ENCODE peak calls at places on chromosomes 16 and 17, in nine cellular contexts. One of them, this sample, is unnamed.

GRCh38 chr16:75593308-75593707 is 27.1 kb downstream of the GABARAPL2 start:
- DNase-seq in right lobe of liver: no peak
- DNase-seq in adrenal gland: no peak
- DNase-seq in esophagus muscularis mucosa: no peak
- DNase-seq in breast epithelium: no peak
- DNase-seq in ovary: no peak
- DNase-seq in spleen: no peak
- DNase-seq in A549: no peak
- DNase-seq in esophagus squamous epithelium: no peak
- DNase-seq in this sample: no peak

GRCh38 chr17:18070861-18071340 is 16.8 kb upstream of the DRG2 start:
- DNase-seq in right lobe of liver: no peak
- DNase-seq in adrenal gland: no peak
- DNase-seq in esophagus muscularis mucosa: no peak
- DNase-seq in breast epithelium: no peak
- DNase-seq in ovary: no peak
- DNase-seq in spleen: no peak
- DNase-seq in A549: no peak
- DNase-seq in esophagus squamous epithelium: no peak
- DNase-seq in this sample: no peak

GRCh38 chr17:30600830-30601494 is 123.8 kb downstream of the GOSR1 start:
- DNase-seq in right lobe of liver: no peak
- DNase-seq in adrenal gland: peak; percentile 24
- DNase-seq in esophagus muscularis mucosa: no peak
- DNase-seq in breast epithelium: no peak
- DNase-seq in ovary: peak; percentile 22
- DNase-seq in spleen: no peak
- DNase-seq in A549: peak; percentile 48
- DNase-seq in esophagus squamous epithelium: no peak
- DNase-seq in this sample: peak; percentile 53

GRCh38 chr16:8716592-8716991 is 42.2 kb downstream of the ABAT start:
- DNase-seq in right lobe of liver: no peak
- DNase-seq in adrenal gland: no peak
- DNase-seq in esophagus muscularis mucosa: no peak
- DNase-seq in breast epithelium: peak; percentile 79
- DNase-seq in ovary: no peak
- DNase-seq in spleen: no peak
- DNase-seq in A549: no peak
- DNase-seq in esophagus squamous epithelium: no peak
- DNase-seq in this sample: no peak

GRCh38 chr17:80191192-80191591 is 21.4 kb downstream of the CARD14 start:
- DNase-seq in right lobe of liver: no peak
- DNase-seq in adrenal gland: no peak
- DNase-seq in esophagus muscularis mucosa: no peak
- DNase-seq in breast epithelium: no peak
- DNase-seq in ovary: no peak
- DNase-seq in spleen: no peak
- DNase-seq in A549: no peak
- DNase-seq in esophagus squamous epithelium: no peak
- DNase-seq in this sample: no peak

GRCh38 chr16:23227529-23227928 is 45.0 kb downstream of the SCNN1G start:
- DNase-seq in right lobe of liver: no peak
- DNase-seq in adrenal gland: no peak
- DNase-seq in esophagus muscularis mucosa: no peak
- DNase-seq in breast epithelium: no peak
- DNase-seq in ovary: no peak
- DNase-seq in spleen: no peak
- DNase-seq in A549: no peak
- DNase-seq in esophagus squamous epithelium: no peak
- DNase-seq in this sample: no peak

GRCh38 chr17:6506679-6507231 is 49.6 kb downstream of the PITPNM3 start:
- DNase-seq in right lobe of liver: peak; percentile 25
- DNase-seq in adrenal gland: no peak
- DNase-seq in esophagus muscularis mucosa: no peak
- DNase-seq in breast epithelium: no peak
- DNase-seq in ovary: no peak
- DNase-seq in spleen: no peak
- DNase-seq in A549: peak; percentile 56
- DNase-seq in esophagus squamous epithelium: no peak
- DNase-seq in this sample: peak; percentile 55

GRCh38 chr17:50035930-50036329 is 20.0 kb upstream of the ITGA3 start:
- DNase-seq in right lobe of liver: no peak
- DNase-seq in adrenal gland: no peak
- DNase-seq in esophagus muscularis mucosa: no peak
- DNase-seq in breast epithelium: no peak
- DNase-seq in ovary: no peak
- DNase-seq in spleen: no peak
- DNase-seq in A549: no peak
- DNase-seq in esophagus squamous epithelium: no peak
- DNase-seq in this sample: no peak

GRCh38 chr16:2465653-2466415 is 5.3 kb upstream of the NTN3 start:
- DNase-seq in right lobe of liver: no peak
- DNase-seq in adrenal gland: no peak
- DNase-seq in esophagus muscularis mucosa: no peak
- DNase-seq in breast epithelium: no peak
- DNase-seq in ovary: peak; percentile 13
- DNase-seq in spleen: no peak
- DNase-seq in A549: peak; percentile 25
- DNase-seq in esophagus squamous epithelium: no peak
- DNase-seq in this sample: no peak

GRCh38 chr17:82012482-82013295 is 10.0 kb downstream of the CENPX start:
- DNase-seq in right lobe of liver: no peak
- DNase-seq in adrenal gland: no peak
- DNase-seq in esophagus muscularis mucosa: no peak
- DNase-seq in breast epithelium: no peak
- DNase-seq in ovary: no peak
- DNase-seq in spleen: no peak
- DNase-seq in A549: no peak
- DNase-seq in esophagus squamous epithelium: no peak
- DNase-seq in this sample: no peak

GRCh38 chr17:57785032-57785431 is 39.9 kb upstream of the CCDC182 start:
- DNase-seq in right lobe of liver: peak; percentile 54
- DNase-seq in adrenal gland: peak; percentile 60
- DNase-seq in esophagus muscularis mucosa: no peak
- DNase-seq in breast epithelium: no peak
- DNase-seq in ovary: no peak
- DNase-seq in spleen: no peak
- DNase-seq in A549: no peak
- DNase-seq in esophagus squamous epithelium: no peak
- DNase-seq in this sample: no peak

GRCh38 chr17:63698886-63699637 is 863 bp downstream of the LIMD2 start:
- DNase-seq in right lobe of liver: peak; percentile 61
- DNase-seq in adrenal gland: peak; percentile 48
- DNase-seq in esophagus muscularis mucosa: no peak
- DNase-seq in breast epithelium: no peak
- DNase-seq in ovary: no peak
- DNase-seq in spleen: peak; percentile 98
- DNase-seq in A549: no peak
- DNase-seq in esophagus squamous epithelium: peak; percentile 68
- DNase-seq in this sample: peak; percentile 96

GRCh38 chr17:78133971-78134898 is 3.7 kb downstream of the TMC8 start:
- DNase-seq in right lobe of liver: no peak
- DNase-seq in adrenal gland: peak; percentile 37
- DNase-seq in esophagus muscularis mucosa: no peak
- DNase-seq in breast epithelium: no peak
- DNase-seq in ovary: no peak
- DNase-seq in spleen: peak; percentile 95
- DNase-seq in A549: peak; percentile 79
- DNase-seq in esophagus squamous epithelium: no peak
- DNase-seq in this sample: peak; percentile 80

GRCh38 chr16:86812363-86812970 is 234.1 kb downstream of the FOXL1 start:
- DNase-seq in right lobe of liver: no peak
- DNase-seq in adrenal gland: no peak
- DNase-seq in esophagus muscularis mucosa: no peak
- DNase-seq in breast epithelium: no peak
- DNase-seq in ovary: no peak
- DNase-seq in spleen: no peak
- DNase-seq in A549: no peak
- DNase-seq in esophagus squamous epithelium: no peak
- DNase-seq in this sample: no peak

GRCh38 chr16:5030251-5030870 is 3.4 kb downstream of the NAGPA start:
- DNase-seq in right lobe of liver: no peak
- DNase-seq in adrenal gland: no peak
- DNase-seq in esophagus muscularis mucosa: no peak
- DNase-seq in breast epithelium: no peak
- DNase-seq in ovary: peak; percentile 3
- DNase-seq in spleen: no peak
- DNase-seq in A549: no peak
- DNase-seq in esophagus squamous epithelium: no peak
- DNase-seq in this sample: no peak

GRCh38 chr16:82841108-82841507 is 214.3 kb downstream of the CDH13 start:
- DNase-seq in right lobe of liver: no peak
- DNase-seq in adrenal gland: no peak
- DNase-seq in esophagus muscularis mucosa: no peak
- DNase-seq in breast epithelium: no peak
- DNase-seq in ovary: no peak
- DNase-seq in spleen: no peak
- DNase-seq in A549: no peak
- DNase-seq in esophagus squamous epithelium: no peak
- DNase-seq in this sample: no peak

GRCh38 chr16:85137323-85138072 is 25.2 kb upstream of the CIBAR2 start:
- DNase-seq in right lobe of liver: peak; percentile 97
- DNase-seq in adrenal gland: peak; percentile 98
- DNase-seq in esophagus muscularis mucosa: peak; percentile 97
- DNase-seq in breast epithelium: peak; percentile 89
- DNase-seq in ovary: peak; percentile 97
- DNase-seq in spleen: peak; percentile 92
- DNase-seq in A549: no peak
- DNase-seq in esophagus squamous epithelium: no peak
- DNase-seq in this sample: peak; percentile 47

GRCh38 chr16:4544483-4544882 is 5.9 kb upstream of the CDIP1 start:
- DNase-seq in right lobe of liver: no peak
- DNase-seq in adrenal gland: no peak
- DNase-seq in esophagus muscularis mucosa: no peak
- DNase-seq in breast epithelium: no peak
- DNase-seq in ovary: no peak
- DNase-seq in spleen: no peak
- DNase-seq in A549: no peak
- DNase-seq in esophagus squamous epithelium: no peak
- DNase-seq in this sample: no peak

DNA sequence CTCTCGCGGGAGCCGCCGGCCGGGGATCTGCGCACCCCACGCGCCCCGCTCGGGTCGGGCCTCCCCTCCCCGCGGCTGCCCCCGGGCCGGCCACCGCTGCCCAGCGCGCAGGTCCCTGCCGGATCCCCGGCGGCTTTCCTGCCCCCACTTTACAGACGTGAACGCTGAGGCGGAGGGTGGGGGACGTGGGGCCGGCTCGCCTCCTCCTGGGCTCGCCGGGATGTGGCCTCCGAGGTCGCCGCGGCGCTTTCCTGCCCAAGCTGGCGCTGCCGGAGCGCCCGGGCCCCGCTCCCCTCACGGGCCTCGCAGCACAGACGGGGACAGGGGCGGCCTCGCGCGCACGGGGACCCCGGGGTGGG is 26.7 kb downstream of the RTN4RL1 start:
- DNase-seq in right lobe of liver: peak; percentile 62
- DNase-seq in adrenal gland: no peak
- DNase-seq in esophagus muscularis mucosa: no peak
- DNase-seq in breast epithelium: no peak
- DNase-seq in ovary: no peak
- DNase-seq in spleen: no peak
- DNase-seq in A549: no peak
- DNase-seq in esophagus squamous epithelium: no peak
- DNase-seq in this sample: no peak
- H3K4me3 ChIP-seq in right lobe of liver: peak overlapping the region; percentile 77
- H3K4me3 ChIP-seq in adrenal gland: peak overlapping the region; percentile 62
- H3K4me3 ChIP-seq in esophagus muscularis mucosa: peak overlapping the region; percentile 70
- H3K4me3 ChIP-seq in breast epithelium: peak overlapping the region; percentile 55
- H3K4me3 ChIP-seq in ovary: peak overlapping the region; percentile 46
- H3K4me3 ChIP-seq in spleen: peak overlapping the region; percentile 34
- H3K4me3 ChIP-seq in A549: peak overlapping the region; percentile 58
- H3K4me3 ChIP-seq in esophagus squamous epithelium: peak overlapping the region; percentile 41
- H3K4me3 ChIP-seq in this sample: peak overlapping the region; percentile 30

DNA sequence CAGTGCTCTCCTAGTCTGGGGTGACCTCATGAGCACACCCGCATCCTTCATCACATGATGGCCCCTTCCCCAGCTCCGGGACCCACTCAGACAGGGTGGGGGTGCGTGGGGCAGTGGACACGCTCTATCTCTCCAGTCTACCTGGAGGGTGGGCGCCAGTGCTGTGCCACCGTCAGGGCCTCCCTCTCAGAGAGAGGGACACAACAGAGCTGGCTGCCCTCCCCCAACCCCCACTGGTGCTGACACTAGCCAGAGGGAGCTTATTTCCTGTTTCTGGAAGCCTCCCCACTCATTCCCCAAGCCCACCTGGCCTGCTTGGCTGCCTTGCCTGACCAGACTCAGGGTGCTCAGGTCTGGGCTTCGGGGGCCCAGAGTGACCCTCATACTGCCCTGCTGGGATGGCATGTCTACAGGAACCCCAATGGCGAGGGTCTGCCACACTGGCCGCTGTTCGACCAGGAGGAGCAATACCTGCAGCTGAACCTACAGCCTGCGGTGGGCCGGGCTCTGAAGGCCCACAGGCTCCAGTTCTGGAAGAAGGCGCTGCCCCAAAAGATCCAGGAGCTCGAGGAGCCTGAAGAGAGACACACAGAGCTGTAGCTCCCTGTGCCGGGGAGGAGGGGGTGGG is 8.2 kb downstream of the CES2 start:
- DNase-seq in right lobe of liver: no peak
- DNase-seq in adrenal gland: no peak
- DNase-seq in esophagus muscularis mucosa: no peak
- DNase-seq in breast epithelium: no peak
- DNase-seq in ovary: no peak
- DNase-seq in spleen: no peak
- DNase-seq in A549: no peak
- DNase-seq in esophagus squamous epithelium: no peak
- DNase-seq in this sample: no peak
- TF ChIP-seq POLR2A in right lobe of liver: no peak
- TF ChIP-seq POLR2A in adrenal gland: no peak
- TF ChIP-seq POLR2A in esophagus muscularis mucosa: no peak
- TF ChIP-seq POLR2A in breast epithelium: no peak
- TF ChIP-seq POLR2A in ovary: no peak
- TF ChIP-seq POLR2A in spleen: no peak
- TF ChIP-seq POLR2A in A549: no peak
- TF ChIP-seq POLR2A in esophagus squamous epithelium: no peak
- TF ChIP-seq POLR2A in this sample: no peak

GRCh38 chr17:39000021-39000601 is 32.9 kb upstream of the FBXO47 start:
- DNase-seq in right lobe of liver: no peak
- DNase-seq in adrenal gland: no peak
- DNase-seq in esophagus muscularis mucosa: no peak
- DNase-seq in breast epithelium: no peak
- DNase-seq in ovary: no peak
- DNase-seq in spleen: no peak
- DNase-seq in A549: no peak
- DNase-seq in esophagus squamous epithelium: no peak
- DNase-seq in this sample: no peak
- H3K27ac ChIP-seq in right lobe of liver: no peak overlapping the region
- H3K27ac ChIP-seq in adrenal gland: no peak overlapping the region
- H3K27ac ChIP-seq in esophagus muscularis mucosa: peak overlapping the region; percentile 46
- H3K27ac ChIP-seq in breast epithelium: peak overlapping the region; percentile 86
- H3K27ac ChIP-seq in ovary: no peak overlapping the region
- H3K27ac ChIP-seq in spleen: no peak overlapping the region
- H3K27ac ChIP-seq in A549: no peak overlapping the region
- H3K27ac ChIP-seq in esophagus squamous epithelium: peak overlapping the region; percentile 21
- H3K27ac ChIP-seq in this sample: peak overlapping the region; percentile 42

DNA sequence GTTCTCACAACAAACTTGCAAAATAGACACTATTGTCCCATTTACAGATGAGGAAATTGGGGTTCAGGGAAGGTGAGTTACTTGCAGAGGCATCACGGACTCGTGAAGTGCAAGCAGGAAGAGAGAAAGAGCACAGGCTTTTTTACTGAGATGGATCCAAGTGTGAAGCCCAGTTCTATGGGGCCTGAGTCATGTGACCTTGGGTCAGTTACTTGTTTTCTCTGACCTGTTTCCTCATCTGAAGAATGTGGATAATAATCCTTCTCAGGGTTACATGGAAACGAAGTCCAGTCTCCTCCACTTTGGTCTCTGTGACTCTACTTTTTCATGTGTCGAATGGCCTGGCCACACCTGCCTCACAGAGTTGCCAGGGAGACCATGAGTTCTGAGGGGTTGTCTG is 134.4 kb downstream of the SPACA3 start:
- DNase-seq in right lobe of liver: no peak
- DNase-seq in adrenal gland: no peak
- DNase-seq in esophagus muscularis mucosa: no peak
- DNase-seq in breast epithelium: no peak
- DNase-seq in ovary: no peak
- DNase-seq in spleen: no peak
- DNase-seq in A549: no peak
- DNase-seq in esophagus squamous epithelium: no peak
- DNase-seq in this sample: no peak
- H3K4me3 ChIP-seq in right lobe of liver: no peak overlapping the region
- H3K4me3 ChIP-seq in adrenal gland: no peak overlapping the region
- H3K4me3 ChIP-seq in esophagus muscularis mucosa: no peak overlapping the region
- H3K4me3 ChIP-seq in breast epithelium: no peak overlapping the region
- H3K4me3 ChIP-seq in ovary: no peak overlapping the region
- H3K4me3 ChIP-seq in spleen: no peak overlapping the region
- H3K4me3 ChIP-seq in A549: no peak overlapping the region
- H3K4me3 ChIP-seq in esophagus squamous epithelium: no peak overlapping the region
- H3K4me3 ChIP-seq in this sample: no peak overlapping the region

This sample was measured in Peyer's patch.